ENCODE peak calls at places on chromosomes 6 and 20, in seven cellular contexts. K, Q, C, O, W, G and H are unnamed samples.

GRCh38 chr6:149128489-149129145 is 188.9 kb upstream of the TAB2 start:
- DNase-seq in Q (no peak), W (peak; percentile 13), O (no peak), C (no peak), G (no peak), K (no peak), H (peak; percentile 75)

GRCh38 chr6:139701695-139702094 is 327.2 kb upstream of the CITED2 start:
- DNase-seq in C (no peak), Q (no peak), O (no peak), K (no peak), G (no peak), W (no peak), H (no peak)

GRCh38 chr6:46312657-46313056 is 141.9 kb upstream of the ENPP5 start:
- DNase-seq in C (no peak), W (no peak), K (no peak), O (no peak), G (no peak), Q (no peak), H (no peak)

GRCh38 chr6:145327497-145328055 is 407.7 kb downstream of the EPM2A start:
- DNase-seq in G (no peak), K (no peak), C (no peak), Q (no peak), W (no peak), O (no peak), H (no peak)

GRCh38 chr6:9502991-9503761 is 911.7 kb downstream of the TFAP2A start:
- DNase-seq in K (no peak), O (no peak), G (peak; percentile 82), C (no peak), Q (peak; percentile 98), W (no peak), H (peak; percentile 87)

GRCh38 chr6:4358414-4359107 is 223.2 kb upstream of the ECI2 start:
- DNase-seq in Q (peak; percentile 99), G (peak; percentile 100), O (peak; percentile 92), K (peak; percentile 72), C (peak; percentile 86), W (no peak), H (peak; percentile 95)

GRCh38 chr20:8424010-8424409 is 291.9 kb downstream of the PLCB1 start:
- DNase-seq in K (no peak), O (no peak), Q (no peak), G (peak; percentile 86), C (no peak), W (no peak), H (peak; percentile 72)

GRCh38 chr20:22763257-22763906 is 179.0 kb upstream of the FOXA2 start:
- DNase-seq in Q (peak; percentile 45), W (no peak), K (no peak), O (no peak), G (no peak), C (peak; percentile 40), H (peak; percentile 44)

GRCh38 chr20:18613553-18613952 is 25.7 kb downstream of the DTD1 start:
- DNase-seq in W (no peak), C (no peak), Q (no peak), O (no peak), K (no peak), G (peak; percentile 29), H (no peak)

DNA sequence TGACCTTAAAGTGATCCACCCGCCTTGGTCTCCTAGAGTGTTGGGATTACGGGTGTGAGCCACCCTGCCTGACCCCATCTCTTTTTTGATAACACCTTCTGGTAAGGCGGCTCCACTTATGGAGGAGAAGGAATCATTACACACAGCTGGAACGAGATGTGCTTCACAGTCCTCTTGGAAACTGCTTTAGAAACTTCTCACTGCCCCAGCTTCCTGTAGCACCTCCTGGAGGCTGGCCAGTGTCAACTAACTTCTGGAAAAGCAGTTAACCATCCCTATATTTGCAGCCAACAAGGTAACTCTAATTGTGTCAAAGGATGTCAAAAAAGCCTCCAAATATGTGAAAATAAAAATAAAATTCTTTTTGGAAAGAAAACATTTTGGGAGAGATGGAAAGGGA is 48.8 kb upstream of the BCLAF1 start:
- DNase-seq in G (no peak), O (no peak), C (no peak), K (no peak), W (no peak), Q (no peak), H (no peak)
- TF ChIP-seq CTCF in G (no peak), O (no peak), C (no peak), K (no peak), W (peak; percentile 21), Q (no peak), H (no peak)

GRCh38 chr20:17457064-17457463 is 74.1 kb downstream of the BFSP1 start:
- DNase-seq in G (no peak), K (no peak), C (no peak), Q (no peak), W (no peak), O (no peak), H (no peak)

GRCh38 chr20:17456226-17456625 is 75.0 kb downstream of the BFSP1 start:
- DNase-seq in Q (no peak), K (no peak), G (no peak), O (no peak), C (no peak), W (no peak), H (no peak)

GRCh38 chr20:17461941-17462340 is 69.2 kb downstream of the BFSP1 start:
- DNase-seq in K (no peak), O (no peak), C (no peak), G (no peak), Q (no peak), W (no peak), H (no peak)

GRCh38 chr20:17465236-17465635 is 65.9 kb downstream of the BFSP1 start:
- DNase-seq in C (no peak), O (no peak), W (no peak), G (no peak), K (no peak), Q (no peak), H (no peak)

DNA sequence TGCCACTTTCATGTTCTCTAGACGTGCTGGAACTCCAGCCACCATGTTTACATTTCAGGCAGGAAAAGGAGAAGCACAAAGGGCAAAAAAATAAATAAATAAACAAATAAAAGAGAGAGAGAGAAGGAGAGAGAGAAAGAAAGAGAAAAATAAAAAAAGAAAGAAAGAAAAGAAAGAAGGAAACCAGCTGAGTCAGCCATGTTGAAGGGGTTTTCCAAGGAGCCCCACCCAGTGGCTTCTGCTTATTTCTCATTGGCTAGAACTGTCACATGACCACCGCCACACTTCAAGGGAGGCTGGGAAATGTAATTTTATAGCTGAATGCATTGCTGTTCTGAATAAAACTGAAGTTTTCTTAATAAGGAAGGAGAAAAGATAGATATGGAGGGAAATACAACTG is 71.1 kb downstream of the BFSP1 start:
- DNase-seq in W (peak; percentile 4), C (no peak), G (no peak), Q (no peak), K (no peak), O (no peak), H (no peak)
- H3K4me3 ChIP-seq in W (no peak overlapping the region), C (no peak overlapping the region), G (no peak overlapping the region), Q (no peak overlapping the region), K (no peak overlapping the region), O (no peak overlapping the region), H (no peak overlapping the region)

GRCh38 chr6:137121401-137121997 is 51.9 kb downstream of the IL22RA2 start:
- DNase-seq in K (no peak), C (no peak), O (no peak), G (no peak), Q (no peak), W (no peak), H (no peak)

GRCh38 chr6:137122612-137123011 is 50.8 kb downstream of the IL22RA2 start:
- DNase-seq in W (no peak), C (no peak), O (no peak), K (no peak), G (no peak), Q (no peak), H (no peak)

GRCh38 chr6:137120748-137121147 is 52.7 kb downstream of the IL22RA2 start:
- DNase-seq in W (no peak), K (no peak), C (no peak), Q (no peak), O (no peak), G (no peak), H (no peak)

GRCh38 chr6:137119196-137120104 is 54.0 kb downstream of the IL22RA2 start:
- DNase-seq in C (no peak), Q (no peak), G (no peak), O (no peak), K (no peak), W (no peak), H (no peak)

DNA sequence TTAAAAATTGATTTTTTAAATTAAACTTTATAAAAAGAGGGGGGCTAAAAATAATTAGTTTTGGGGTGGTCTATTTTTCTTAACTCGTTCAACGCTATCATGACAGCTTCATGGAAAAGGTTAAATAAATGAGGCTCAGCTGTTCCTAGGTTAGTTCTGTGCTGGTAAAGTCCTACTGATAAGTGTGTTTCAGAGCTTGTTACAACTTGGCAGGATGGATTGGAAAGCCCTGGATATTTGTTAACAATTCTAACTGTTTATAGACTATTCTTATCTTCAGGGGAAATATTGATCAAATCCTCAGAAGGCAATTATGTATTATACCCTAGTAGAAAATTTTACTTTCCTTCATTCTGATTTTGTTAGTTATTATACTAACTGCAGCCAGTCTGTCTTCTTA is 50.4 kb downstream of the IL22RA2 start:
- DNase-seq in O (no peak), G (no peak), W (no peak), C (no peak), K (no peak), Q (no peak), H (no peak)
- TF ChIP-seq CTCF in O (no peak), G (no peak), W (no peak), C (no peak), K (no peak), Q (no peak), H (no peak)

DNA sequence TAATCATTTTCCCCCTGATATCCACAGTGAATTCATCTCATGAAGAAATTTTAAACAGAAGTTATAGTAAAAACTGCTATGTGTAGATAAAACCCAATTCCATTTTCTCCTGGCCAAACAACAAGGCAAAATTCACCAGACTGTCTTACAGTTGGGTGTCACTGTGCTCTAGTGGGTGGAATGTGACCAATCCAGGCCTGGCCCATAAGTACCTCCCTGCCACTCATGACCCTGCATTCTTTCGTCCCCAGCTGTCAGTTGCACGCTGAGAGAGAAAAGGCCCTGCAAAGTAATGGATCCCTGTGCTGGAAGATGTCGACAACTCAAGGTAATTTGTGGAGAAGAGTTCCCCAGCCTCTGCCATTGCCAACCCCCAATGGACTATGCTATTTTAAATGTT is 92.7 kb upstream of the NRSN1 start:
- DNase-seq in K (no peak), Q (no peak), G (no peak), O (no peak), W (no peak), C (no peak), H (no peak)
- H3K4me3 ChIP-seq in K (no peak overlapping the region), Q (no peak overlapping the region), G (no peak overlapping the region), O (no peak overlapping the region), W (no peak overlapping the region), C (no peak overlapping the region), H (no peak overlapping the region)